ENCODE peak calls at places on chromosomes 5 and 9, in six cellular contexts. I is Ammon's horn, N is RWPE1, Z is sciatic nerve, J is immature natural killer cell, P is HuH-7. O is an unnamed sample.

GRCh38 chr9:13427587-13427986 is 148.1 kb upstream of the MPDZ start:
- DNase-seq in Z (no peak), N (peak; percentile 34), J (no peak), P (peak; percentile 16), I (peak; percentile 79), O (peak; percentile 0)

GRCh38 chr5:10505517-10506095 is 58.3 kb upstream of the ANKRD33B start:
- DNase-seq in P (no peak), Z (no peak), N (no peak), I (no peak), J (no peak), O (no peak)

GRCh38 chr5:142115937-142116614 is 7.5 kb downstream of the NDFIP1 start:
- DNase-seq in I (no peak), P (no peak), N (no peak), Z (no peak), J (no peak), O (no peak)

GRCh38 chr5:31639488-31640011 is 619 bp downstream of the PDZD2 start:
- DNase-seq in P (no peak), I (no peak), J (no peak), Z (peak; percentile 61), N (no peak), O (no peak)

GRCh38 chr5:172973127-172973916 is 10.2 kb upstream of the ATP6V0E1 start:
- DNase-seq in P (no peak), I (no peak), N (no peak), Z (no peak), J (no peak), O (no peak)

GRCh38 chr5:72600401-72600981 is 93.3 kb upstream of the ZNF366 start:
- DNase-seq in Z (no peak), J (no peak), N (peak; percentile 95), P (no peak), I (no peak), O (peak; percentile 21)

GRCh38 chr5:66720776-66721175 is 124.6 kb downstream of the MAST4 start:
- DNase-seq in P (no peak), Z (no peak), I (no peak), N (no peak), J (no peak), O (no peak)

GRCh38 chr5:166004006-166004405 is 2287.4 kb upstream of the WWC1 start:
- DNase-seq in J (no peak), Z (no peak), I (no peak), P (no peak), N (no peak), O (no peak)

GRCh38 chr9:27467486-27467885 is 56.6 kb upstream of the IFNK start:
- DNase-seq in I (no peak), N (no peak), J (no peak), P (no peak), Z (no peak), O (no peak)